ENCODE peak calls at places on chromosomes 13 and 19, in eight cellular contexts. Z, O, F, J, R, V, S and B are unnamed samples.

GRCh38 chr13:21326155-21327030 is 132.7 kb downstream of the ZDHHC20 start:
- DNase-seq in Z (peak; percentile 7), O (peak; percentile 41), F (peak; percentile 44), J (peak; percentile 19), R (no peak), V (no peak), S (no peak), B (no peak)

GRCh38 chr13:52048516-52048915 is 24.0 kb downstream of the UTP14C start:
- DNase-seq in Z (no peak), O (no peak), F (no peak), J (peak; percentile 7), R (no peak), V (no peak), S (no peak), B (no peak)

GRCh38 chr13:110984392-110984791 is 69.5 kb upstream of the ANKRD10 start:
- DNase-seq in Z (no peak), O (no peak), F (no peak), J (no peak), R (no peak), V (no peak), S (no peak), B (no peak)

GRCh38 chr13:26549713-26550112 is 7.8 kb upstream of the WASF3 start:
- DNase-seq in Z (no peak), O (no peak), F (no peak), J (no peak), R (no peak), V (no peak), S (no peak), B (no peak)

GRCh38 chr13:97386832-97387486 is 47.0 kb upstream of the RAP2A start:
- DNase-seq in Z (no peak), O (no peak), F (no peak), J (no peak), R (no peak), V (no peak), S (no peak), B (no peak)

GRCh38 chr13:72864142-72865035 is 82.5 kb downstream of the PIBF1 start:
- DNase-seq in Z (peak; percentile 15), O (no peak), F (no peak), J (no peak), R (no peak), V (no peak), S (no peak), B (no peak)

GRCh38 chr13:113034451-113035208 is 65.6 kb downstream of the MCF2L start:
- DNase-seq in Z (peak; percentile 15), O (peak; percentile 34), F (peak; percentile 14), J (no peak), R (peak; percentile 39), V (peak; percentile 57), S (peak; percentile 62), B (no peak)

GRCh38 chr19:47436712-47437401 is 17.5 kb upstream of the MEIS3 start:
- DNase-seq in Z (no peak), O (peak; percentile 82), F (no peak), J (peak; percentile 48), R (peak; percentile 77), V (peak; percentile 74), S (peak; percentile 86), B (peak; percentile 85)

GRCh38 chr13:23147264-23147663 is 33.5 kb upstream of the SGCG start:
- DNase-seq in Z (no peak), O (no peak), F (no peak), J (no peak), R (no peak), V (no peak), S (no peak), B (no peak)

GRCh38 chr19:49133621-49134454 is 14.5 kb downstream of the PPFIA3 start:
- DNase-seq in Z (no peak), O (peak; percentile 92), F (no peak), J (no peak), R (peak; percentile 69), V (peak; percentile 69), S (no peak), B (no peak)

GRCh38 chr19:15284091-15284490 is 48.2 kb downstream of the BRD4 start:
- DNase-seq in Z (no peak), O (no peak), F (no peak), J (no peak), R (no peak), V (no peak), S (no peak), B (no peak)

GRCh38 chr19:32240316-32240715 is 105.1 kb upstream of the ZNF507 start:
- DNase-seq in Z (no peak), O (no peak), F (no peak), J (no peak), R (no peak), V (no peak), S (no peak), B (no peak)

GRCh38 chr19:49591731-49592485 is 926 bp downstream of the PRR12 start:
- DNase-seq in Z (no peak), O (peak; percentile 70), F (no peak), J (no peak), R (peak; percentile 40), V (peak; percentile 42), S (peak; percentile 40), B (peak; percentile 24)

GRCh38 chr19:41175825-41176734 is 16.9 kb upstream of the CYP2S1 start:
- DNase-seq in Z (peak; percentile 58), O (peak; percentile 88), F (peak; percentile 53), J (peak; percentile 97), R (no peak), V (no peak), S (peak; percentile 31), B (no peak)

GRCh38 chr19:31334101-31334848 is 15.0 kb downstream of the TSHZ3 start:
- DNase-seq in Z (no peak), O (no peak), F (no peak), J (no peak), R (no peak), V (no peak), S (no peak), B (no peak)

GRCh38 chr19:2488405-2488941 is 12.5 kb downstream of the GADD45B start:
- DNase-seq in Z (no peak), O (peak; percentile 77), F (no peak), J (no peak), R (no peak), V (no peak), S (no peak), B (no peak)

GRCh38 chr13:109387438-109387837 is 398.9 kb downstream of the IRS2 start:
- DNase-seq in Z (no peak), O (no peak), F (no peak), J (no peak), R (no peak), V (no peak), S (no peak), B (no peak)

GRCh38 chr13:24064258-24064860 is 96.2 kb upstream of the SPATA13 start:
- DNase-seq in Z (no peak), O (no peak), F (no peak), J (no peak), R (no peak), V (no peak), S (no peak), B (no peak)

GRCh38 chr13:50375792-50376191 is 360.5 kb downstream of the KCNRG start:
- DNase-seq in Z (no peak), O (no peak), F (peak; percentile 36), J (peak; percentile 50), R (no peak), V (no peak), S (no peak), B (no peak)

GRCh38 chr19:1856698-1857603 is 6.4 kb downstream of the KLF16 start:
- DNase-seq in Z (no peak), O (peak; percentile 95), F (no peak), J (peak; percentile 65), R (peak; percentile 86), V (peak; percentile 89), S (peak; percentile 59), B (peak; percentile 26)

GRCh38 chr13:97742084-97742483 is 211.4 kb upstream of the IPO5 start:
- DNase-seq in Z (no peak), O (no peak), F (no peak), J (no peak), R (no peak), V (no peak), S (no peak), B (no peak)

GRCh38 chr19:7505682-7506384 is 10.1 kb upstream of the ZNF358 start:
- DNase-seq in Z (no peak), O (no peak), F (no peak), J (peak; percentile 11), R (no peak), V (no peak), S (peak; percentile 29), B (peak; percentile 54)

GRCh38 chr19:7470540-7471305 is 18.1 kb downstream of the PEX11G start:
- DNase-seq in Z (no peak), O (no peak), F (no peak), J (no peak), R (no peak), V (no peak), S (no peak), B (no peak)

GRCh38 chr19:37572203-37572602 is 22.4 kb downstream of the ZNF571 start:
- DNase-seq in Z (no peak), O (no peak), F (no peak), J (no peak), R (no peak), V (no peak), S (no peak), B (no peak)

GRCh38 chr19:16603090-16603489 is 24.9 kb downstream of the MED26 start:
- DNase-seq in Z (no peak), O (no peak), F (no peak), J (no peak), R (no peak), V (no peak), S (no peak), B (no peak)

GRCh38 chr19:32421589-32422361 is 16.2 kb downstream of the DPY19L3 start:
- DNase-seq in Z (no peak), O (no peak), F (no peak), J (no peak), R (no peak), V (no peak), S (no peak), B (no peak)

GRCh38 chr19:47267350-47267759 is 7.3 kb upstream of the INAFM1 start:
- DNase-seq in Z (no peak), O (no peak), F (no peak), J (no peak), R (peak; percentile 49), V (no peak), S (no peak), B (no peak)